ENCODE peak calls at places on chromosomes 3 and 15, in seven cellular contexts. R, E, N, I, X, L and D are unnamed samples.

GRCh38 chr3:141056716-141057115 is 5.6 kb downstream of the SPSB4 start:
- DNase-seq in R (no peak), E (no peak), N (no peak), I (no peak), X (no peak), L (no peak), D (no peak)

GRCh38 chr15:29736745-29737023 is 85.6 kb downstream of the TJP1 start:
- DNase-seq in R (peak), E (peak), N (no peak), I (no peak), X (no peak), L (no peak), D (peak)

GRCh38 chr3:154241496-154241895 is 82.8 kb downstream of the DHX36 start:
- DNase-seq in R (no peak), E (no peak), N (no peak), I (no peak), X (no peak), L (no peak), D (no peak)

GRCh38 chr3:112273536-112273935 is 20.5 kb downstream of the SLC9C1 start:
- DNase-seq in R (no peak), E (no peak), N (no peak), I (no peak), X (no peak), L (no peak), D (no peak)

GRCh38 chr3:4689021-4689420 is 195.9 kb downstream of the ITPR1 start:
- DNase-seq in R (no peak), E (no peak), N (no peak), I (no peak), X (no peak), L (no peak), D (no peak)

GRCh38 chr15:63933522-63933921 is 99.8 kb upstream of the HERC1 start:
- DNase-seq in R (peak), E (no peak), N (no peak), I (no peak), X (no peak), L (no peak), D (no peak)

GRCh38 chr3:31378226-31378625 is 154.5 kb upstream of the STT3B start:
- DNase-seq in R (no peak), E (no peak), N (no peak), I (no peak), X (no peak), L (no peak), D (no peak)

GRCh38 chr15:85671156-85671555 is 123.6 kb downstream of the KLHL25 start:
- DNase-seq in R (no peak), E (no peak), N (no peak), I (no peak), X (no peak), L (no peak), D (no peak)

GRCh38 chr3:171967932-171968678 is 71.3 kb upstream of the FNDC3B start:
- DNase-seq in R (peak), E (no peak), N (no peak), I (no peak), X (no peak), L (no peak), D (no peak)

DNA sequence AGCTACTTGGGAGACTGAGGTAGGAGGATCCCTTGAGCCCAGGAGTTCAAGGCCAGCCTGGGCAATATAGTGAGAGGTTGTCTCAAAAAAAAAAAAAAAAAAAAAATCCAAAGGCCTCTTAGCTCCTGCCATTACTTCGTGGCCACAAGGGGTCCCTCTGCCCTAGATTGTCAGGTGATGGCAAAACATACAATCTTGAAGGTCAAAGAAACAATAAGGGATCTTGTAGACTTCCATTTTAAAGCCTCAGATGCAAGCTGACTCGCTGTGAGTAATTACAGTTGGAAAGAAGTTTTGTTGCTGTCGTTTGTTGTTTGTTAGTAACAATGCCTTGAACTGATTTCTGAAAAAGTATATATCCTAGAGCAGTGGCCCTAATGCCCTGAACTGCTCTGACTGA is 55.9 kb upstream of the PLCL2 start:
- DNase-seq in R (peak), E (no peak), N (no peak), I (peak), X (peak), L (no peak), D (peak)
- TF ChIP-seq RFX5 in R (no peak), E (no peak), N (no peak), I (no peak), X (no peak), L (no peak), D (no peak)

GRCh38 chr3:64028754-64029153 is 5.5 kb upstream of the PSMD6 start:
- DNase-seq in R (no peak), E (no peak), N (no peak), I (no peak), X (no peak), L (no peak), D (no peak)

GRCh38 chr3:64026346-64026745 is 3.1 kb upstream of the PSMD6 start:
- DNase-seq in R (no peak), E (no peak), N (no peak), I (no peak), X (no peak), L (no peak), D (no peak)

GRCh38 chr3:64030741-64031140 is 7.4 kb upstream of the PSMD6 start:
- DNase-seq in R (peak), E (peak), N (peak), I (peak), X (peak), L (peak), D (peak)

GRCh38 chr3:64029287-64029686 is 6.0 kb upstream of the PSMD6 start:
- DNase-seq in R (no peak), E (no peak), N (no peak), I (no peak), X (no peak), L (no peak), D (no peak)

GRCh38 chr3:64027708-64028107 is 4.4 kb upstream of the PSMD6 start:
- DNase-seq in R (no peak), E (no peak), N (no peak), I (no peak), X (no peak), L (peak), D (no peak)
- H3K4me3 ChIP-seq in R (no peak), E (no peak), N (no peak), I (no peak), X (no peak), L (no peak), D (no peak)

GRCh38 chr3:113310960-113311359 is 99.6 kb downstream of the BOC start:
- DNase-seq in R (no peak), E (no peak), N (no peak), I (no peak), X (no peak), L (no peak), D (no peak)

GRCh38 chr3:113314923-113315322 is 103.6 kb downstream of the BOC start:
- DNase-seq in R (no peak), E (no peak), N (no peak), I (no peak), X (no peak), L (no peak), D (no peak)

DNA sequence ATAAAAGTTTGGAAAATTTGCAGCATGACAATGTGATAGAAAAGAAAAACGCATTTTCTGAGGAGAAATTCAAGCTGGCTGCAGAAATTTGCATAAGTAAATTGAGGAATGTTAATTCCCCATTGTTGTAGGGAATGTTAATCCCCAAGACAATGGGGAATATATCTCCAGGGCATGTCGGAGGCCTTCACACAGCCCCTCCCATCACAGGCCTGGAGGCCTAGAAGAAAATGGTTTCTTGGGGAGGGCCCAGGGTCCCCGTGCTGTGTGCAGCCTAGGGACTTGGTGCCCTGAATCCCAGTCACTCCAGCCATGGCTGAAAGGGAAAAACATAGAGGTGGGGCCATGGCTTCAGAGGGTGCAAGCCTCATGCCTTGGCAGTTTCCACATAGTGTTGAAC is 101.1 kb downstream of the BOC start:
- DNase-seq in R (no peak), E (no peak), N (no peak), I (no peak), X (no peak), L (no peak), D (no peak)
- TF ChIP-seq RFX5 in R (no peak), E (no peak), N (no peak), I (no peak), X (no peak), L (no peak), D (no peak)

GRCh38 chr3:160027541-160028195 is 39.0 kb downstream of the IL12A start:
- DNase-seq in R (peak), E (no peak), N (peak), I (no peak), X (no peak), L (no peak), D (no peak)
- H3K4me3 ChIP-seq in R (no peak), E (no peak), N (no peak), I (no peak), X (no peak), L (no peak), D (no peak)

DNA sequence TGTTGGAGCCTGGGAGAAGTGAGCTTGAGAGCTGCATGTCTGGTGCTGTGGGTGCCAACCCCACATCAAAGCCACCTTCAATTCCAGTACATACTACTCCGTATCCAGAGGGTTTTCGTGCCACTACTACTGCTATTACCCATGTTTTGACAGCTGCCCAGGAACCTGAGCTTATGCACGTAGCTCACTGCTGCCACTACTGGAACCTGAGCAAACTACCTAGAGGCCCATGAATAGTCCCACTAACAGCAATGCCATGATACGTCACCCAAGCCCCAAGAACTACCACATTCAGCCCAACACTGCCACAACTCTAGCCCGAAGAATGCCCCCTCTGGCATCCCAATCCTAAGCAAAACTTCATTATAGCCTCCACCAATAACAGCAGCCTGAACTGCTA is 215.2 kb upstream of the BCHE start:
- DNase-seq in R (no peak), E (peak), N (no peak), I (no peak), X (no peak), L (peak), D (no peak)
- TF ChIP-seq RFX5 in R (no peak), E (no peak), N (no peak), I (no peak), X (no peak), L (no peak), D (no peak)

GRCh38 chr3:13399603-13400002 is 20.5 kb downstream of the NUP210 start:
- DNase-seq in R (no peak), E (no peak), N (no peak), I (no peak), X (no peak), L (no peak), D (no peak)
- H3K4me3 ChIP-seq in R (no peak), E (no peak), N (no peak), I (no peak), X (no peak), L (no peak), D (no peak)